ENCODE peak calls at places on chromosome 13, in nine cellular contexts. R is OCI-LY7, K is GM23248, O is HCT116, N is GM23338, M is hepatocyte, F is PC-3, S is MM.1S, J is SK-N-SH. A is an unnamed sample. For H3K4me1, the result is how much of the 10 kb centered on the place peaks cover.

GRCh38 chr13:42333613-42334328 is 61.8 kb downstream of the AKAP11 start:
- DNase-seq in R (peak), K (peak), O (no peak), N (peak), M (peak), F (peak), S (peak), J (no peak), A (peak)

GRCh38 chr13:107867701-107868661 is 347.4 kb downstream of the LIG4 start:
- DNase-seq in R (no peak), K (peak), O (no peak), N (peak), M (peak), F (peak), S (no peak), J (peak), A (peak)

GRCh38 chr13:69264362-69265334 is 843.0 kb upstream of the ATXN8OS start:
- DNase-seq in R (no peak), K (no peak), O (no peak), N (no peak), M (no peak), F (no peak), S (no peak), J (no peak), A (no peak)

GRCh38 chr13:99120751-99121150 is 79.9 kb upstream of the UBAC2 start:
- DNase-seq in R (no peak), K (no peak), O (no peak), N (peak), M (no peak), F (no peak), S (no peak), J (no peak), A (no peak)

GRCh38 chr13:44305845-44306244 is 67.8 kb upstream of the SERP2 start:
- DNase-seq in R (no peak), K (peak), O (no peak), N (peak), M (no peak), F (peak), S (no peak), J (no peak), A (peak)

GRCh38 chr13:47117268-47117667 is 220.4 kb upstream of the HTR2A start:
- DNase-seq in R (no peak), K (peak), O (no peak), N (no peak), M (peak), F (peak), S (no peak), J (no peak), A (no peak)

GRCh38 chr13:35179494-35179893 is 237.4 kb downstream of the NBEA start:
- DNase-seq in R (no peak), K (peak), O (no peak), N (no peak), M (no peak), F (peak), S (no peak), J (no peak), A (no peak)

GRCh38 chr13:32164622-32165268 is 133.2 kb downstream of the FRY start:
- DNase-seq in R (peak), K (peak), O (peak), N (peak), M (peak), F (peak), S (peak), J (peak), A (peak)

GRCh38 chr13:30872685-30873443 is 33.2 kb upstream of the MEDAG start:
- DNase-seq in R (no peak), K (peak), O (no peak), N (peak), M (peak), F (no peak), S (no peak), J (peak), A (peak)

GRCh38 chr13:97205971-97206370 is 16.2 kb upstream of the MBNL2 start:
- DNase-seq in R (no peak), K (peak), O (no peak), N (no peak), M (no peak), F (peak), S (no peak), J (no peak), A (no peak)

GRCh38 chr13:42066542-42066941 is 18.1 kb downstream of the DGKH start:
- DNase-seq in R (no peak), K (peak), O (no peak), N (no peak), M (no peak), F (no peak), S (no peak), J (no peak), A (no peak)

GRCh38 chr13:24167666-24168391 is 7.3 kb downstream of the SPATA13 start:
- DNase-seq in R (no peak), K (peak), O (no peak), N (no peak), M (no peak), F (no peak), S (no peak), J (no peak), A (no peak)

GRCh38 chr13:75052616-75053015 is 429.4 kb downstream of the TBC1D4 start:
- DNase-seq in R (no peak), K (no peak), O (no peak), N (no peak), M (no peak), F (no peak), S (no peak), J (no peak), A (no peak)

GRCh38 chr13:31556376-31556775 is 182.9 kb upstream of the RXFP2 start:
- DNase-seq in R (no peak), K (peak), O (no peak), N (no peak), M (no peak), F (no peak), S (no peak), J (no peak), A (no peak)

GRCh38 chr13:80603351-80603750 is 262.4 kb upstream of the SPRY2 start:
- DNase-seq in R (no peak), K (no peak), O (no peak), N (no peak), M (no peak), F (no peak), S (no peak), J (no peak), A (no peak)

GRCh38 chr13:37598572-37598971 is at the start of gene POSTN:
- DNase-seq in R (no peak), K (peak), O (no peak), N (no peak), M (peak), F (no peak), S (no peak), J (no peak), A (no peak)

GRCh38 chr13:50299546-50300249 is 284.5 kb downstream of the KCNRG start:
- DNase-seq in R (no peak), K (no peak), O (no peak), N (no peak), M (no peak), F (no peak), S (no peak), J (no peak), A (no peak)

GRCh38 chr13:43846496-43846895 is 33.0 kb downstream of the CCDC122 start:
- DNase-seq in R (no peak), K (peak), O (no peak), N (no peak), M (no peak), F (no peak), S (no peak), J (no peak), A (no peak)

GRCh38 chr13:60329221-60329983 is 67.6 kb upstream of the TDRD3 start:
- DNase-seq in R (peak), K (peak), O (peak), N (peak), M (peak), F (peak), S (peak), J (peak), A (peak)

GRCh38 chr13:79196366-79196765 is 209.7 kb downstream of the RBM26 start:
- DNase-seq in R (no peak), K (no peak), O (no peak), N (no peak), M (no peak), F (no peak), S (no peak), J (no peak), A (no peak)

GRCh38 chr13:24746618-24747247 is 17.2 kb upstream of the RNF17 start:
- DNase-seq in R (no peak), K (peak), O (no peak), N (peak), M (peak), F (no peak), S (no peak), J (no peak), A (peak)

GRCh38 chr13:50810998-50811397 is 32.5 kb downstream of the DLEU7 start:
- DNase-seq in R (peak), K (no peak), O (no peak), N (no peak), M (no peak), F (no peak), S (peak), J (no peak), A (no peak)

GRCh38 chr13:23980160-23980551 is 82.9 kb upstream of the C1QTNF9B start:
- DNase-seq in R (no peak), K (peak), O (no peak), N (peak), M (peak), F (peak), S (peak), J (peak), A (peak)

GRCh38 chr13:44651724-44652123 is 75.6 kb upstream of the TSC22D1 start:
- DNase-seq in R (no peak), K (no peak), O (no peak), N (no peak), M (no peak), F (no peak), S (no peak), J (no peak), A (no peak)

GRCh38 chr13:50760751-50761150 is 82.7 kb downstream of the DLEU7 start:
- DNase-seq in R (no peak), K (no peak), O (no peak), N (no peak), M (no peak), F (no peak), S (no peak), J (no peak), A (no peak)

GRCh38 chr13:44429311-44429710 is 55.7 kb downstream of the SERP2 start:
- DNase-seq in R (no peak), K (no peak), O (no peak), N (no peak), M (no peak), F (no peak), S (no peak), J (no peak), A (no peak)

GRCh38 chr13:35164324-35164932 is 222.4 kb downstream of the NBEA start:
- DNase-seq in R (peak), K (peak), O (peak), N (peak), M (peak), F (peak), S (peak), J (peak), A (peak)

GRCh38 chr13:39565036-39565949 is 37.7 kb downstream of the LHFPL6 start:
- DNase-seq in R (no peak), K (peak), O (peak), N (peak), M (peak), F (peak), S (no peak), J (no peak), A (peak)

GRCh38 chr13:111920932-111921705 is 145.8 kb upstream of the SOX1 start:
- DNase-seq in R (no peak), K (no peak), O (no peak), N (no peak), M (no peak), F (no peak), S (no peak), J (no peak), A (no peak)

GRCh38 chr13:66994097-66994496 is 236.0 kb downstream of the PCDH9 start:
- DNase-seq in R (peak), K (peak), O (no peak), N (peak), M (peak), F (no peak), S (peak), J (peak), A (peak)

GRCh38 chr13:29805994-29806748 is 44.2 kb downstream of the UBL3 start:
- DNase-seq in R (no peak), K (no peak), O (no peak), N (no peak), M (no peak), F (no peak), S (no peak), J (no peak), A (no peak)

GRCh38 chr13:29815336-29815735 is 35.1 kb downstream of the UBL3 start:
- DNase-seq in R (no peak), K (no peak), O (no peak), N (no peak), M (no peak), F (no peak), S (no peak), J (no peak), A (no peak)

GRCh38 chr13:29810898-29811297 is 39.5 kb downstream of the UBL3 start:
- DNase-seq in R (no peak), K (no peak), O (no peak), N (no peak), M (no peak), F (no peak), S (no peak), J (no peak), A (no peak)

GRCh38 chr13:29808264-29808663 is 42.2 kb downstream of the UBL3 start:
- DNase-seq in R (no peak), K (no peak), O (no peak), N (no peak), M (no peak), F (no peak), S (no peak), J (no peak), A (no peak)

GRCh38 chr13:29810145-29810742 is 40.2 kb downstream of the UBL3 start:
- DNase-seq in R (no peak), K (no peak), O (no peak), N (no peak), M (no peak), F (no peak), S (no peak), J (no peak), A (no peak)
- H3K4me1 ChIP-seq in R (under half), K (half or more), O (under half), N (under half), M (under half), F (under half), S (under half), J (under half), A (under half)

GRCh38 chr13:113232208-113233003 is 23.0 kb downstream of the CUL4A start:
- DNase-seq in R (no peak), K (no peak), O (no peak), N (no peak), M (no peak), F (no peak), S (no peak), J (no peak), A (no peak)

GRCh38 chr13:113231306-113232207 is 22.1 kb downstream of the CUL4A start:
- DNase-seq in R (no peak), K (no peak), O (no peak), N (no peak), M (no peak), F (no peak), S (no peak), J (no peak), A (no peak)

GRCh38 chr13:113233101-113233500 is 23.7 kb downstream of the CUL4A start:
- DNase-seq in R (no peak), K (no peak), O (no peak), N (no peak), M (no peak), F (no peak), S (no peak), J (no peak), A (no peak)

GRCh38 chr13:113226873-113227272 is 17.5 kb downstream of the CUL4A start:
- DNase-seq in R (no peak), K (no peak), O (no peak), N (no peak), M (no peak), F (no peak), S (no peak), J (no peak), A (no peak)

DNA sequence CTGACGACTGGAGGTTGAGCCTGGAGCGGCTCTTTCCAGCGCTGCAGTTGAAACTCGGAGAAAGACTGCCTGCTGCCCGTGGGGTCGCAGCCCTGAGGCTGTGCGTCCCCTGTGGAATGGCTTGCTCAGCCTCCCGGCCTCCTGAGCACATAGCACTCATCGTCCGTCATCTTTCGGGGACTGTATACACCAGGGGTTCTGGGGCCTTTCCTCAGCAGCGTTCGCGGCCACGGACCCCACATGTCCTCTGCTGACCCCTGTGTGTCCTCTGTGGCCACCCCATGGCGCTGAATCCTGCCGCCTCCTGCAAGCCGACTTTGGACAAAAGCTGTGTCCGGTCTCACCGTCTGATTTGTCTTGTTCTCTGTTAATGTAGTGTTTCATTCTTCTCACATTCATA is 20.4 kb downstream of the CUL4A start:
- DNase-seq in R (no peak), K (no peak), O (no peak), N (no peak), M (no peak), F (no peak), S (no peak), J (no peak), A (no peak)
- TF ChIP-seq EZH2phosphoT487 in R (no peak), K (no peak), O (no peak), N (no peak), M (no peak), F (no peak), S (no peak), J (no peak), A (no peak)

DNA sequence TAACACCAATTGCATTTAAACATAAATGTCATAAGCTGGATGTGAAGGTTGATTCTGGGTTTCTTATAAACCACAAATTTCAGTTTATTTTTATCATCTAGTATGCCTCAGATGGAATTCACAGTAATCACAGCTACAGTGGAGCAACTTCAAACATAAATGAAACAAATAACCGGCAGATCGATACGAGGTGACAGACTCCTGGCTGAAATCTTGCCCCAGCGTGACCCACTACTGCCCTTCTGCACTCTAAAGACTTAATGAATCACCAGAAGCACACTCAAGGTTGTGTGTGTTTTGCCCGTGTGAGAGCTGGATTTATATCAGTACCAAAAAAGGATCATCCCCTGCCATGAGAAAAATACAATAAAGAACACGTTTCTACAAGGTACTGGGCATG is 161.7 kb downstream of the KLF12 start:
- DNase-seq in R (no peak), K (no peak), O (no peak), N (no peak), M (no peak), F (no peak), S (no peak), J (no peak), A (no peak)
- H3K4me1 ChIP-seq in R (half or more), K (under half), O (under half), N (under half), M (under half), F (under half), S (under half), J (under half), A (under half)

GRCh38 chr13:41064493-41064892 is 3.2 kb downstream of the WBP4 start:
- DNase-seq in R (no peak), K (peak), O (no peak), N (no peak), M (no peak), F (peak), S (no peak), J (no peak), A (no peak)
- TF ChIP-seq EZH2phosphoT487 in R (no peak), K (no peak), O (no peak), N (no peak), M (no peak), F (no peak), S (no peak), J (no peak), A (no peak)

DNA sequence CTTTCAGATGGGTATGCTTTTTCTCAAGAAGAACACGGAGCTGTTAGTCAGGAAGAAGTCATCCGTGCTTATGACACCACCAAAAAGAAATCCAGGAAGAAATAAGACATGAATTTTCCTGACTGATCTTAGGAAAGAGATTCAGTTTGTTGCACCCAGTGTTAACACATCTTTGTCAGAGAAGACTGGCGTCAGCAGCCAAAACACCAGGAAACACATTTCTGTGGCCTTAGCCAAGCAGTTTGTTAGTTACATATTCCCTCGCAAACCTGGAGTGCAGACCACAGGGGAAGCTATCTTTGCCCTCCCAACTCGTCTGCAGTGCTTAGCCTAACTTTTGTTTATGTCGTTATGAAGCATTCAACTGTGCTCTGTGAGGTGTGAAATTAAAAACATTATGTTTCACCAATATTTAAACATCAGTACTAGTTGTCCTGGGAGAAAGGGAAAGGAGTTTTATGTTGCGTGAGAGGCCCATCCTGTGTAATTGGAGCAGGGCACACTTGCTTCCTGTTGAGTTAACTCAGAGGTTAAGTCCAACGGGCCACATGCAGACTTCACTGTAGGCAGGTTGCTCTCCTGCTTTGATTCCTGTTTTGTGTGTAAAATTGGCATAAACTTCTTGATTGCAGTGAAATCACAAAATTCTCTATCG is 31.8 kb downstream of the SHISA2 start:
- DNase-seq in R (no peak), K (peak), O (no peak), N (no peak), M (no peak), F (peak), S (no peak), J (no peak), A (no peak)
- H3K4me1 ChIP-seq in R (under half), K (under half), O (under half), N (under half), M (under half), F (half or more), S (under half), J (under half), A (under half)

GRCh38 chr13:28531195-28531955 is 36.4 kb upstream of the FLT1 start:
- DNase-seq in R (no peak), K (peak), O (no peak), N (peak), M (peak), F (peak), S (no peak), J (peak), A (peak)
- TF ChIP-seq EZH2phosphoT487 in R (no peak), K (no peak), O (no peak), N (no peak), M (no peak), F (no peak), S (no peak), J (no peak), A (peak)

DNA sequence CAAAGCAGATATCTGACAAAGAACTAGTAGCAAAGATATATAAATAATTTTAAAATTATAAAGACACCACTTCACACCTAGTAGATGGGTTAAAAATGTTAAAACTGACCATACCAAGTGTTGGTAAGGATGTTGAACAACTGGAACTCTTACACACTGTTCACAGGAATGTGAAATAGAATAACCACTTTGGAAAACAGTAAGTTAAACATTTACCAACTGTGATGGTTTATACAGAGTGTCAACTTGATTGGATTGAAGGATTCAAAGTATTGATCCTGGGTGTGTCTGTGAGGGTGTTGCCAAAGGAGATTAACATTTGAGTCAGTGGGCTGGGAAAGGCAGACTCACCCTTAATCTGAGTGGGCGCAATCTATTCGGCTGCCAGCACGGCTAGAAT is 19.2 kb downstream of the UTP14C start:
- DNase-seq in R (no peak), K (no peak), O (no peak), N (no peak), M (no peak), F (no peak), S (no peak), J (no peak), A (no peak)
- H3K4me1 ChIP-seq in R (under half), K (under half), O (under half), N (under half), M (under half), F (under half), S (under half), J (under half), A (under half)

A was measured in neural progenitor cell.